ENCODE peak calls at places on chromosomes 2 and 18, in six cellular contexts. One of them, this sample, is unnamed.

GRCh38 chr2:237434916-237435315 is 21.0 kb upstream of the COL6A3 start:
- DNase-seq in heart right ventricle: no peak
- DNase-seq in pulmonary artery endothelial cell: no peak
- DNase-seq in GM12865: peak
- DNase-seq in GM23248: peak
- DNase-seq in AG20443: no peak
- DNase-seq in this sample: peak

GRCh38 chr18:69217271-69217670 is 183.4 kb upstream of the DOK6 start:
- DNase-seq in heart right ventricle: no peak
- DNase-seq in pulmonary artery endothelial cell: no peak
- DNase-seq in GM12865: no peak
- DNase-seq in GM23248: no peak
- DNase-seq in AG20443: no peak
- DNase-seq in this sample: no peak

GRCh38 chr2:135742307-135742838 is 718 bp downstream of the UBXN4 start:
- DNase-seq in heart right ventricle: peak
- DNase-seq in pulmonary artery endothelial cell: peak
- DNase-seq in GM12865: peak
- DNase-seq in GM23248: peak
- DNase-seq in AG20443: peak
- DNase-seq in this sample: peak

GRCh38 chr2:48600917-48601316 is 16.7 kb upstream of the GTF2A1L start:
- DNase-seq in heart right ventricle: no peak
- DNase-seq in pulmonary artery endothelial cell: no peak
- DNase-seq in GM12865: no peak
- DNase-seq in GM23248: peak
- DNase-seq in AG20443: peak
- DNase-seq in this sample: peak

GRCh38 chr2:240379089-240379636 is 56.3 kb upstream of the GPC1 start:
- DNase-seq in heart right ventricle: no peak
- DNase-seq in pulmonary artery endothelial cell: no peak
- DNase-seq in GM12865: no peak
- DNase-seq in GM23248: no peak
- DNase-seq in AG20443: no peak
- DNase-seq in this sample: no peak

GRCh38 chr18:10299686-10300085 is 154.7 kb upstream of the APCDD1 start:
- DNase-seq in heart right ventricle: no peak
- DNase-seq in pulmonary artery endothelial cell: no peak
- DNase-seq in GM12865: no peak
- DNase-seq in GM23248: no peak
- DNase-seq in AG20443: no peak
- DNase-seq in this sample: no peak

GRCh38 chr2:47046271-47046670 is 108.8 kb downstream of the STPG4 start:
- DNase-seq in heart right ventricle: no peak
- DNase-seq in pulmonary artery endothelial cell: no peak
- DNase-seq in GM12865: no peak
- DNase-seq in GM23248: no peak
- DNase-seq in AG20443: no peak
- DNase-seq in this sample: no peak

GRCh38 chr2:9107168-9108025 is 99.2 kb upstream of the ASAP2 start:
- DNase-seq in heart right ventricle: no peak
- DNase-seq in pulmonary artery endothelial cell: no peak
- DNase-seq in GM12865: no peak
- DNase-seq in GM23248: no peak
- DNase-seq in AG20443: no peak
- DNase-seq in this sample: no peak

GRCh38 chr18:11994346-11994707 is 13.0 kb downstream of the IMPA2 start:
- DNase-seq in heart right ventricle: peak
- DNase-seq in pulmonary artery endothelial cell: no peak
- DNase-seq in GM12865: no peak
- DNase-seq in GM23248: peak
- DNase-seq in AG20443: peak
- DNase-seq in this sample: peak

GRCh38 chr2:185137700-185138099 is 539.4 kb downstream of the ZNF804A start:
- DNase-seq in heart right ventricle: no peak
- DNase-seq in pulmonary artery endothelial cell: no peak
- DNase-seq in GM12865: no peak
- DNase-seq in GM23248: no peak
- DNase-seq in AG20443: no peak
- DNase-seq in this sample: no peak

GRCh38 chr2:13652531-13653313 is 936.0 kb downstream of the TRIB2 start:
- DNase-seq in heart right ventricle: no peak
- DNase-seq in pulmonary artery endothelial cell: no peak
- DNase-seq in GM12865: peak
- DNase-seq in GM23248: peak
- DNase-seq in AG20443: peak
- DNase-seq in this sample: no peak

GRCh38 chr2:27085670-27086089 is 892 bp upstream of the KHK start:
- DNase-seq in heart right ventricle: peak
- DNase-seq in pulmonary artery endothelial cell: no peak
- DNase-seq in GM12865: peak
- DNase-seq in GM23248: peak
- DNase-seq in AG20443: peak
- DNase-seq in this sample: peak

GRCh38 chr18:54558609-54559585 is 32.1 kb upstream of the DYNAP start:
- DNase-seq in heart right ventricle: no peak
- DNase-seq in pulmonary artery endothelial cell: no peak
- DNase-seq in GM12865: peak
- DNase-seq in GM23248: peak
- DNase-seq in AG20443: peak
- DNase-seq in this sample: peak

GRCh38 chr2:216687646-216688045 is 7.7 kb downstream of the IGFBP5 start:
- DNase-seq in heart right ventricle: no peak
- DNase-seq in pulmonary artery endothelial cell: no peak
- DNase-seq in GM12865: peak
- DNase-seq in GM23248: peak
- DNase-seq in AG20443: no peak
- DNase-seq in this sample: no peak

GRCh38 chr2:113053666-113054435 is 1.2 kb upstream of the IL36B start:
- DNase-seq in heart right ventricle: no peak
- DNase-seq in pulmonary artery endothelial cell: no peak
- DNase-seq in GM12865: no peak
- DNase-seq in GM23248: no peak
- DNase-seq in AG20443: no peak
- DNase-seq in this sample: no peak

GRCh38 chr18:3015203-3015590 is 2.3 kb upstream of the LPIN2 start:
- DNase-seq in heart right ventricle: no peak
- DNase-seq in pulmonary artery endothelial cell: peak
- DNase-seq in GM12865: no peak
- DNase-seq in GM23248: peak
- DNase-seq in AG20443: peak
- DNase-seq in this sample: peak

GRCh38 chr2:101442042-101442666 is 32.8 kb downstream of the RFX8 start:
- DNase-seq in heart right ventricle: no peak
- DNase-seq in pulmonary artery endothelial cell: peak
- DNase-seq in GM12865: no peak
- DNase-seq in GM23248: peak
- DNase-seq in AG20443: peak
- DNase-seq in this sample: peak

This sample was measured in GM03348.